ENCODE peak calls at places on chromosome 21, in five cellular contexts. Q, Z, D, G and E are unnamed samples.

GRCh38 chr21:38505654-38506523 is 7.6 kb upstream of the ERG start:
- DNase-seq in D (peak), Z (peak), G (no peak), Q (peak), E (peak)

GRCh38 chr21:45588861-45589491 is 46.7 kb upstream of the SLC19A1 start:
- DNase-seq in Z (no peak), G (no peak), Q (no peak), D (no peak), E (no peak)

GRCh38 chr21:39707316-39707715 is 37.7 kb upstream of the IGSF5 start:
- DNase-seq in G (no peak), Q (no peak), D (no peak), Z (no peak), E (no peak)

GRCh38 chr21:43361127-43361492 is 65.8 kb downstream of the SIK1 start:
- DNase-seq in G (no peak), Z (peak), Q (no peak), D (no peak), E (no peak)

GRCh38 chr21:30329203-30329868 is 8.2 kb downstream of the KRTAP27-1 start:
- DNase-seq in D (no peak), G (no peak), Z (no peak), Q (no peak), E (peak)

GRCh38 chr21:45839274-45839673 is 142.3 kb upstream of the COL6A1 start:
- DNase-seq in Q (no peak), D (no peak), G (no peak), Z (peak), E (no peak)

GRCh38 chr21:44878053-44878982 is 4.8 kb upstream of the PTTG1IP start:
- DNase-seq in G (no peak), D (no peak), Q (no peak), Z (peak), E (no peak)

GRCh38 chr21:45381036-45381787 is 23.8 kb upstream of the COL18A1 start:
- DNase-seq in Q (no peak), Z (no peak), D (no peak), G (no peak), E (no peak)

GRCh38 chr21:45592208-45592619 is 50.0 kb upstream of the SLC19A1 start:
- DNase-seq in G (peak), Z (no peak), D (no peak), Q (peak), E (no peak)

GRCh38 chr21:32908529-32908928 is 117.2 kb upstream of the OLIG2 start:
- DNase-seq in Q (no peak), G (no peak), D (no peak), Z (no peak), E (no peak)

GRCh38 chr21:34190576-34191301 is 117.4 kb downstream of the MRPS6 start:
- DNase-seq in Z (no peak), Q (peak), G (no peak), D (no peak), E (no peak)

GRCh38 chr21:15031790-15032357 is 32.9 kb downstream of the NRIP1 start:
- DNase-seq in Z (peak), D (no peak), G (no peak), Q (no peak), E (no peak)

GRCh38 chr21:34639882-34640788 is 25.2 kb upstream of the RCAN1 start:
- DNase-seq in D (no peak), Q (peak), Z (peak), G (no peak), E (no peak)

GRCh38 chr21:33801424-33802405 is 113.9 kb downstream of the ATP5PO start:
- DNase-seq in Q (no peak), D (peak), G (no peak), Z (peak), E (no peak)

GRCh38 chr21:33394260-33394659 is 9.0 kb upstream of the IFNGR2 start:
- DNase-seq in G (no peak), D (peak), Z (peak), Q (no peak), E (no peak)